ENCODE peak calls at places on chromosomes 12 and 14, in seven cellular contexts. P is cardiac muscle cell; M is CD8-positive, alpha-beta memory T cell; O is colonic mucosa; S is uterus; X is body of pancreas; E is fibroblast of lung. Q is an unnamed sample.

GRCh38 chr14:68283378-68284123 is 464.0 kb downstream of the RAD51B start:
- DNase-seq in P (peak; percentile 34), M (peak; percentile 71), O (no peak), S (no peak), X (no peak), E (no peak), Q (peak; percentile 31)

GRCh38 chr14:70567791-70568190 is 32.7 kb downstream of the MED6 start:
- DNase-seq in P (peak; percentile 46), M (no peak), O (peak; percentile 23), S (no peak), X (no peak), E (peak; percentile 20), Q (no peak)

GRCh38 chr14:99742509-99743487 is 50.4 kb upstream of the EML1 start:
- DNase-seq in P (no peak), M (no peak), O (no peak), S (no peak), X (no peak), E (no peak), Q (no peak)

GRCh38 chr12:104715562-104716182 is 242.4 kb downstream of the SLC41A2 start:
- DNase-seq in P (no peak), M (no peak), O (no peak), S (no peak), X (no peak), E (no peak), Q (no peak)

GRCh38 chr12:50220357-50221061 is 53.3 kb upstream of the CERS5 start:
- DNase-seq in P (peak; percentile 81), M (no peak), O (no peak), S (no peak), X (no peak), E (peak; percentile 78), Q (no peak)

GRCh38 chr12:38817942-38818341 is 87.4 kb downstream of the CPNE8 start:
- DNase-seq in P (no peak), M (no peak), O (no peak), S (no peak), X (no peak), E (no peak), Q (no peak)

GRCh38 chr12:66072135-66072534 is 58.4 kb downstream of the LLPH start:
- DNase-seq in P (no peak), M (no peak), O (no peak), S (no peak), X (no peak), E (no peak), Q (no peak)

GRCh38 chr14:66069830-66070541 is 416.2 kb upstream of the CCDC196 start:
- DNase-seq in P (no peak), M (no peak), O (no peak), S (no peak), X (no peak), E (peak; percentile 61), Q (no peak)

GRCh38 chr12:18723752-18724151 is 14.1 kb downstream of the PLCZ1 start:
- DNase-seq in P (peak; percentile 66), M (no peak), O (no peak), S (no peak), X (no peak), E (peak; percentile 85), Q (no peak)

GRCh38 chr12:66025477-66025876 is 105.1 kb downstream of the LLPH start:
- DNase-seq in P (no peak), M (no peak), O (no peak), S (no peak), X (no peak), E (peak; percentile 92), Q (no peak)

GRCh38 chr14:100072783-100073346 is 7.6 kb downstream of the EVL start:
- DNase-seq in P (no peak), M (peak; percentile 62), O (peak; percentile 62), S (no peak), X (no peak), E (no peak), Q (peak; percentile 58)

GRCh38 chr12:29640589-29641345 is 143.0 kb downstream of the TMTC1 start:
- DNase-seq in P (peak; percentile 93), M (no peak), O (no peak), S (peak; percentile 54), X (no peak), E (peak; percentile 76), Q (no peak)

GRCh38 chr14:96627386-96627785 is 125.2 kb downstream of the PAPOLA start:
- DNase-seq in P (no peak), M (no peak), O (no peak), S (no peak), X (no peak), E (no peak), Q (no peak)

GRCh38 chr14:88612981-88613380 is 50.1 kb downstream of the ZC3H14 start:
- DNase-seq in P (no peak), M (no peak), O (no peak), S (no peak), X (no peak), E (peak; percentile 18), Q (no peak)
- H3K36me3 ChIP-seq in P (peaks cover 42% of the 10 kb centered on the region), M (peaks cover 24% of the 10 kb centered on the region), O (peaks cover 4% of the 10 kb centered on the region), S (no peaks in the 10 kb centered on the region), X (peaks cover 15% of the 10 kb centered on the region), E (peaks cover 5% of the 10 kb centered on the region), Q (peaks cover 20% of the 10 kb centered on the region)

DNA sequence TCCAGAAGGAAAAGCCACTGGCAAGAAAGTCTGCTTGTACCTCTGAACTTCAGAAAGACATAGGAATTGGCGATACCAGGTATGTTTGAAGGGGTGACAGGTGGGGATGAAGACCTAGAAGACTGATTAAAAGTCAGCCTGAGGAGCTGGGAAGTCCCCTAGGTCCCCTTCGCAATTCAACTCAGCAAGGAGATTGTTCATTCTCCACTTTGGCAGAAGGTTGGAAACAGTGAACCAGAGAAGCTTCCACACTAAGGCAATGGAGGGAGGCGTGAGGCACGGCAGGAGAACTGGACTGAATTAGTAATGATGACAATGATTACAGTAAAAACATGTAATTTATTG is 240.3 kb upstream of the TMPO start:
- DNase-seq in P (no peak), M (no peak), O (no peak), S (no peak), X (no peak), E (no peak), Q (no peak)
- H3K4me3 ChIP-seq in P (no peak overlapping the region), M (no peak overlapping the region), O (no peak overlapping the region), S (no peak overlapping the region), X (no peak overlapping the region), E (no peak overlapping the region), Q (no peak overlapping the region)

DNA sequence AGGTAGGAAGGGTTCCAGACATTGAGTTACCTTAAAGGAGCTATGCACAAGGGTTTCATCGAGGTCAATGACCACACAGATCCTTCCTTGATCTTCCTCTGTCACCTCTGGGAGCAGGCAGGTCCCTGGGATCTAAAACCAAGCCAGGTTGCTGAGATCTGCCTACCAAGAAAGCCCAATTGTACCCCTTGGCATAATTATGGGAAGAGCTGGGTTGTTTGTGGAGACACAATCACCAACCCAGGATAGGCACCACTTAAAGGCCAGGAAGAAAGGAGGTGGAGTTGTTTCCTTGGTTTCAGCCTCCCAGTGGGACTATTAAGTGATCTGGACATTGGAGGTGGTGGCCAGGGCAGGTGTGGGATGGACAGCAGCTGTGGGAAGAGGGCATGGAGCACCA is 8.4 kb upstream of the AVIL start:
- DNase-seq in P (no peak), M (no peak), O (no peak), S (no peak), X (no peak), E (no peak), Q (no peak)
- H3K36me3 ChIP-seq in P (peaks cover 67% of the 10 kb centered on the region), M (peaks cover 70% of the 10 kb centered on the region), O (peaks cover 61% of the 10 kb centered on the region), S (no peaks in the 10 kb centered on the region), X (peaks cover 63% of the 10 kb centered on the region), E (peaks cover 48% of the 10 kb centered on the region), Q (peaks cover 72% of the 10 kb centered on the region)

GRCh38 chr14:75968461-75968860 is 13.3 kb downstream of the TGFB3 start:
- DNase-seq in P (peak; percentile 61), M (no peak), O (no peak), S (peak; percentile 48), X (no peak), E (peak; percentile 55), Q (no peak)

GRCh38 chr14:75969126-75969525 is 12.7 kb downstream of the TGFB3 start:
- DNase-seq in P (no peak), M (no peak), O (no peak), S (no peak), X (no peak), E (no peak), Q (no peak)

GRCh38 chr14:75970989-75971388 is 10.8 kb downstream of the TGFB3 start:
- DNase-seq in P (no peak), M (no peak), O (no peak), S (no peak), X (no peak), E (no peak), Q (no peak)

GRCh38 chr14:75969891-75970290 is 11.9 kb downstream of the TGFB3 start:
- DNase-seq in P (no peak), M (no peak), O (no peak), S (no peak), X (no peak), E (peak; percentile 11), Q (no peak)

DNA sequence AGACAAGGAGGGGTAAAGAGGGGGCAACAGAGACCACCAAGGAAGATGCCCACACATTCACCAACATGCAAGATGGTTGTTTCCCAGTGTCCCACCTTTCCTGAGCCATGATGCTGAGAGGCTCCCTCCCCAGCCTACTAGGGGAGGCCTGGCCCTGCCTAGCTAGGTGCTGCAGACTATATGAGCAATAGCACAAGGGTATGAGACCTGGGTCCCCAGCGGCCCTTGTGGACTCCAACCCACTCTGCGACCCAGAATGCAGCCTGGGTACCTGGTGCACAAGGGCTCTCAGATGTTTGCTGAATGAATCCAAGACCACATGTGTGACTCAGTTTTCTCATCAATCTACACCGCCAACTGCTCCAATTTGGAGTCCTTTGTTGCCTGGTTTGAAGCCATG is 13.9 kb downstream of the TGFB3 start:
- DNase-seq in P (no peak), M (no peak), O (no peak), S (no peak), X (no peak), E (peak; percentile 17), Q (no peak)
- H3K4me3 ChIP-seq in P (no peak overlapping the region), M (no peak overlapping the region), O (no peak overlapping the region), S (no peak overlapping the region), X (no peak overlapping the region), E (no peak overlapping the region), Q (no peak overlapping the region)

Q was measured in effector memory CD4-positive, alpha-beta T cell.